ENCODE peak calls at places on chromosomes 2 and 18, in seven cellular contexts. D, T, S, X, R, O and M are unnamed samples.

GRCh38 chr2:111946294-111947114 is 48.1 kb downstream of the MERTK start:
- DNase-seq in D (no peak), T (peak), S (peak), X (peak), R (no peak), O (no peak), M (no peak)

GRCh38 chr2:60793169-60793568 is 37.1 kb downstream of the PAPOLG start:
- DNase-seq in D (no peak), T (no peak), S (no peak), X (no peak), R (no peak), O (no peak), M (no peak)

GRCh38 chr2:25885933-25886332 is 7.6 kb upstream of the ASXL2 start:
- DNase-seq in D (no peak), T (no peak), S (no peak), X (peak), R (no peak), O (peak), M (no peak)

GRCh38 chr2:24491626-24492282 is 700 bp downstream of the NCOA1 start:
- DNase-seq in D (peak), T (peak), S (peak), X (no peak), R (peak), O (no peak), M (peak)

GRCh38 chr2:45182667-45183620 is 173.7 kb upstream of the SIX2 start:
- DNase-seq in D (no peak), T (peak), S (no peak), X (no peak), R (no peak), O (no peak), M (no peak)

GRCh38 chr2:97992836-97993825 is 2.6 kb downstream of the TMEM131 start:
- DNase-seq in D (no peak), T (no peak), S (no peak), X (no peak), R (no peak), O (no peak), M (no peak)

GRCh38 chr2:232885264-232885961 is 15.3 kb downstream of the SNORC start:
- DNase-seq in D (no peak), T (no peak), S (peak), X (peak), R (no peak), O (no peak), M (no peak)

GRCh38 chr2:208285853-208286252 is 19.8 kb downstream of the PIKFYVE start:
- DNase-seq in D (no peak), T (no peak), S (no peak), X (no peak), R (no peak), O (no peak), M (no peak)

GRCh38 chr2:38142627-38143026 is 66.7 kb upstream of the CYP1B1 start:
- DNase-seq in D (no peak), T (no peak), S (no peak), X (no peak), R (no peak), O (no peak), M (no peak)

GRCh38 chr18:21162786-21163185 is 51.2 kb upstream of the ROCK1 start:
- DNase-seq in D (no peak), T (no peak), S (no peak), X (no peak), R (no peak), O (no peak), M (no peak)

GRCh38 chr2:161373939-161374338 is 42.2 kb upstream of the TBR1 start:
- DNase-seq in D (no peak), T (peak), S (no peak), X (no peak), R (no peak), O (no peak), M (no peak)

GRCh38 chr2:195320416-195320973 is 336.5 kb upstream of the SLC39A10 start:
- DNase-seq in D (no peak), T (no peak), S (no peak), X (no peak), R (no peak), O (no peak), M (no peak)

GRCh38 chr2:158894572-158894971 is 73.9 kb upstream of the TANC1 start:
- DNase-seq in D (no peak), T (no peak), S (no peak), X (no peak), R (no peak), O (no peak), M (no peak)

GRCh38 chr2:231305221-231305620 is 90.3 kb upstream of the B3GNT7 start:
- DNase-seq in D (no peak), T (no peak), S (no peak), X (no peak), R (no peak), O (no peak), M (no peak)

GRCh38 chr18:74951165-74951760 is 257.7 kb downstream of the PTGR3 start:
- DNase-seq in D (no peak), T (peak), S (peak), X (peak), R (no peak), O (peak), M (no peak)

GRCh38 chr2:109348645-109349554 is 219.9 kb downstream of the SH3RF3 start:
- DNase-seq in D (peak), T (no peak), S (no peak), X (no peak), R (no peak), O (no peak), M (no peak)

GRCh38 chr18:70024088-70024487 is 76.4 kb upstream of the CD226 start:
- DNase-seq in D (no peak), T (no peak), S (no peak), X (no peak), R (no peak), O (no peak), M (no peak)

GRCh38 chr2:46339676-46340459 is 42.7 kb downstream of the EPAS1 start:
- DNase-seq in D (no peak), T (peak), S (no peak), X (no peak), R (peak), O (no peak), M (no peak)

GRCh38 chr2:169027240-169027639 is 3.9 kb downstream of the ABCB11 start:
- DNase-seq in D (no peak), T (no peak), S (no peak), X (no peak), R (no peak), O (no peak), M (no peak)

GRCh38 chr2:12303181-12304030 is 413.3 kb upstream of the TRIB2 start:
- DNase-seq in D (no peak), T (peak), S (no peak), X (peak), R (no peak), O (no peak), M (no peak)

GRCh38 chr2:217801711-217802110 is 201.1 kb downstream of the TNS1 start:
- DNase-seq in D (no peak), T (no peak), S (no peak), X (no peak), R (peak), O (no peak), M (no peak)

GRCh38 chr2:124145982-124146381 is 120.9 kb downstream of the CNTNAP5 start:
- DNase-seq in D (no peak), T (no peak), S (no peak), X (no peak), R (no peak), O (no peak), M (no peak)

GRCh38 chr2:201966691-201967388 is 66.8 kb upstream of the FZD7 start:
- DNase-seq in D (no peak), T (no peak), S (no peak), X (no peak), R (no peak), O (no peak), M (no peak)

GRCh38 chr2:229270551-229271410 is at the start of gene PID1:
- DNase-seq in D (no peak), T (peak), S (peak), X (no peak), R (peak), O (no peak), M (no peak)

GRCh38 chr18:37395138-37395537 is 170.5 kb downstream of the CELF4 start:
- DNase-seq in D (no peak), T (no peak), S (no peak), X (no peak), R (no peak), O (no peak), M (no peak)

GRCh38 chr18:26745288-26745975 is 120.1 kb downstream of the AQP4 start:
- DNase-seq in D (no peak), T (no peak), S (no peak), X (no peak), R (no peak), O (no peak), M (no peak)

GRCh38 chr2:241309684-241310117 is 5.8 kb downstream of the HDLBP start:
- DNase-seq in D (peak), T (no peak), S (no peak), X (peak), R (no peak), O (no peak), M (peak)

GRCh38 chr2:100799701-100800100 is 20.2 kb upstream of the NPAS2 start:
- DNase-seq in D (no peak), T (no peak), S (no peak), X (no peak), R (no peak), O (no peak), M (no peak)

GRCh38 chr18:30675493-30675892 is 367.0 kb downstream of the DSC3 start:
- DNase-seq in D (no peak), T (no peak), S (no peak), X (no peak), R (no peak), O (no peak), M (no peak)

GRCh38 chr2:112627060-112628040 is 18.4 kb upstream of the SLC20A1 start:
- DNase-seq in D (no peak), T (peak), S (peak), X (peak), R (peak), O (peak), M (no peak)

GRCh38 chr2:200354823-200355751 is 48.6 kb downstream of the SPATS2L start:
- DNase-seq in D (no peak), T (no peak), S (no peak), X (no peak), R (no peak), O (no peak), M (no peak)

GRCh38 chr2:126467367-126468054 is 188.4 kb upstream of the GYPC start:
- DNase-seq in D (no peak), T (no peak), S (no peak), X (no peak), R (no peak), O (no peak), M (no peak)

GRCh38 chr2:234454433-234454832 is 42.4 kb downstream of the ARL4C start:
- DNase-seq in D (no peak), T (no peak), S (no peak), X (no peak), R (no peak), O (no peak), M (no peak)

GRCh38 chr2:149507933-149508332 is 79.6 kb downstream of the MMADHC start:
- DNase-seq in D (no peak), T (no peak), S (no peak), X (no peak), R (no peak), O (no peak), M (no peak)

GRCh38 chr18:35442701-35443100 is 55.1 kb downstream of the INO80C start:
- DNase-seq in D (no peak), T (no peak), S (no peak), X (no peak), R (no peak), O (no peak), M (no peak)

GRCh38 chr2:222960126-222960525 is 91.9 kb upstream of the KCNE4 start:
- DNase-seq in D (no peak), T (no peak), S (no peak), X (no peak), R (no peak), O (no peak), M (no peak)

GRCh38 chr2:222964632-222965031 is 87.4 kb upstream of the KCNE4 start:
- DNase-seq in D (no peak), T (no peak), S (no peak), X (no peak), R (no peak), O (no peak), M (no peak)

DNA sequence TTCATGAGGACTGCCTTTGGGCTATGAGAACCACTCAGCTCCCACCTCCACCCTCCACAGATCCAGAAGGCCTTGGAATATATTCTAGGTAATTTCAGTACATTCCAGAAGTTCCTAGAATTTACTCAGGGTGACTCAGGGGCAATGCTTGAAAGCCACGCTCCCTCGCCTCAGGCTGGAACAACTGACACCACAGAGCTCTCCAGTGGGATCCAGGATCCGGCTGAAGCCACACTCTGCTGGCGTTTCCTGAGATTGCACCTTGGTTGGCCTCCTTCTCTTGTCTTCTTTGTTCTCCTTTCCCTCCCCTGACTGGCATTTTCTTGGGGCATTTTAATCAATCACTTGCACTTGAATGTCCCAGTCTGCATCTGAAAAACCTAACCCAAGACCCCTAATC is 92.6 kb upstream of the KCNE4 start:
- DNase-seq in D (no peak), T (peak), S (no peak), X (peak), R (no peak), O (no peak), M (no peak)
- TF ChIP-seq CTCF in D (no peak), T (peak), S (no peak), X (peak), R (no peak), O (peak), M (no peak)

GRCh38 chr18:45576906-45577305 is 38.4 kb upstream of the SLC14A2 start:
- DNase-seq in D (no peak), T (no peak), S (no peak), X (no peak), R (no peak), O (no peak), M (no peak)
- TF ChIP-seq CTCF in D (no peak), T (no peak), S (no peak), X (no peak), R (no peak), O (no peak), M (no peak)

GRCh38 chr2:78994789-78995188 is 30.7 kb upstream of the REG3G start:
- DNase-seq in D (no peak), T (no peak), S (no peak), X (no peak), R (no peak), O (no peak), M (no peak)

GRCh38 chr2:78992451-78992806 is 33.1 kb upstream of the REG3G start:
- DNase-seq in D (no peak), T (peak), S (no peak), X (no peak), R (no peak), O (no peak), M (no peak)

GRCh38 chr2:78993518-78994148 is 31.9 kb upstream of the REG3G start:
- DNase-seq in D (no peak), T (no peak), S (no peak), X (no peak), R (no peak), O (no peak), M (no peak)

GRCh38 chr2:78992807-78993517 is 32.5 kb upstream of the REG3G start:
- DNase-seq in D (no peak), T (no peak), S (no peak), X (no peak), R (no peak), O (no peak), M (no peak)
- TF ChIP-seq CTCF in D (no peak), T (no peak), S (no peak), X (peak), R (no peak), O (peak), M (no peak)

GRCh38 chr2:31150120-31150670 is 12.0 kb upstream of the GALNT14 start:
- DNase-seq in D (no peak), T (no peak), S (no peak), X (no peak), R (no peak), O (no peak), M (no peak)

GRCh38 chr2:31147645-31148044 is 9.4 kb upstream of the GALNT14 start:
- DNase-seq in D (no peak), T (no peak), S (no peak), X (no peak), R (no peak), O (no peak), M (no peak)

GRCh38 chr2:31151501-31151900 is 13.3 kb upstream of the GALNT14 start:
- DNase-seq in D (no peak), T (no peak), S (no peak), X (no peak), R (no peak), O (no peak), M (no peak)
- TF ChIP-seq CTCF in D (no peak), T (no peak), S (no peak), X (no peak), R (no peak), O (peak), M (no peak)

DNA sequence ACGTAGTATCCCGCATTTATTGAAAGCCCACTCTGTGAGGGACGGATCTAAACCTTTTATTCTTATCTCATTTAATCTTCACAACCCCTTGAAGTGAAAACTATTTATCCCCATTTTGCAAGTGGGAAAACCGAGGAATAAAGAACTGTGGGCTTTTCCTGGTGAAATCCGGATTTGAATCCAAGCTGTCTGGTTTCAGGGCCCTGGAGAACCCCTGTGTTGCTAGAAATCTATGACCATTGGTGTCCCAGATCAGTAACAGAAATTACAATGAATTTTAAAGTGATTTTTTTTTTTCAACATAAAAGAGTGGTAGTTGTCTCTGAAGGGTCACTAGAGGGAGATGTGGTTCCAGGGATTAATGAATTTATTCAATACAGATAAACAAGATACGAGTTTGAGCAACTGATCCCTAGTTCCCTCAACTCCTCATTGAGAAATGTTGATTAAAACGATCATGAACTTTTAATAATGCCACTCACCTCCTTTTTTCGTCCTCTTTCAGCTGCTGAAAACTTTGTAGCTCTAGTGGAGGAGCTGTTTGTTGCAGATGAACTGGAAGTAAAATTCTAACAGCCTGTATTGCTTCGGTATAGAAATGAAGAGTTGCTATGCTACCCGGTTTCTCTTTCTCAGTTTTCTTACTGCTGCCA is 940 bp downstream of the XRCC5 start:
- DNase-seq in D (no peak), T (peak), S (no peak), X (peak), R (no peak), O (no peak), M (no peak)
- TF ChIP-seq CTCF in D (peak), T (peak), S (peak), X (peak), R (peak), O (peak), M (peak)

GRCh38 chr2:67824196-67824595 is 238.6 kb downstream of the C1D start:
- DNase-seq in D (no peak), T (peak), S (no peak), X (no peak), R (no peak), O (no peak), M (no peak)
- TF ChIP-seq CTCF in D (no peak), T (no peak), S (no peak), X (no peak), R (no peak), O (no peak), M (no peak)

GRCh38 chr2:151945186-151945585 is 117.0 kb upstream of the ARL5A start:
- DNase-seq in D (no peak), T (no peak), S (no peak), X (no peak), R (no peak), O (no peak), M (no peak)

GRCh38 chr2:151943461-151943860 is 115.2 kb upstream of the ARL5A start:
- DNase-seq in D (no peak), T (no peak), S (no peak), X (no peak), R (no peak), O (no peak), M (no peak)

GRCh38 chr2:151945602-151946001 is 117.4 kb upstream of the ARL5A start:
- DNase-seq in D (no peak), T (no peak), S (no peak), X (no peak), R (no peak), O (no peak), M (no peak)

GRCh38 chr2:151946856-151947523 is 118.8 kb upstream of the ARL5A start:
- DNase-seq in D (no peak), T (peak), S (no peak), X (no peak), R (no peak), O (no peak), M (no peak)

DNA sequence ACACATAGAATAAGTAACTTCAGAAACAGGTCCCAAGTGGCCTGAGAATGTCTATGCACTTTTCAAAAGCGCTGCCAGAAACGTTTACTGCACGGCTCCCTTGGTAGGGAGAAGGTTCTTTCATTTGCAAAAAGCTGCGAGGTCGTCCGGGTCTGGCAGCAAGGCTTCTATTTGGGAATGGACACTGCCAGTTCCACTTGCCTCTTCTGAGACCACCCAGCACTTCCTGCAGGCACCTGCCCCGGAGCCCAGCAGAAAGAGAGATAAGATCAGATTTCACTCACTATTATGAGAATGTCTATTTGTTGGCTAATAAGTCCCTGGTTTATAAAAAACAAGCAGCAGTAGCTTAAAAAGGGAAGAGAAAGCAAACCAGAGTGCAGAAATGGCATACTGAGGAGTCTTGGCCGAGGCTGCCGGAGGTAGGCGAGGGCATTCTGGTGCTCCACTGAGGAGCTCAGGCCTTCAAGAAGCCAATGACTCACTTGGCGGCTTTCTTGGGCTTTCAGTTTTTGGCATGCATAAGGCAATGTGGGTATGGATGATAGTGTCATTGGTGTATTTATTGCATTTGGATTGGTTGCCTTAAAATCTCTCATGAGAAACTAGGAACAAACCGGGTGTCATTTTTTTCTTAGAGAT is 119.4 kb upstream of the ARL5A start:
- DNase-seq in D (no peak), T (peak), S (peak), X (no peak), R (no peak), O (no peak), M (no peak)
- TF ChIP-seq CTCF in D (no peak), T (no peak), S (no peak), X (peak), R (no peak), O (peak), M (no peak)